ENCODE peak calls at places on chromosome 5, in seven cellular contexts. One of them, this sample, is unnamed.

GRCh38 chr5:52502591-52502990 is 285.1 kb upstream of the ITGA1 start:
- DNase-seq in endothelial cell: no peak
- DNase-seq in stimulated activated CD4-positive, alpha-beta T cell treated with anti-CD3 and anti-CD28 coated beads, TNF-alpha, amount 100 ng/mL, for 24 hours: no peak
- DNase-seq in B cell: no peak
- DNase-seq in LHCN-M2: no peak
- DNase-seq in stimulated activated CD8-positive, alpha-beta memory T cell treated with anti-CD3 and anti-CD28 coated beads, Interleukin-4, amount 100 ng/mL, for 24 hours: no peak
- DNase-seq in HTR-8/SVneo: no peak
- DNase-seq in this sample: no peak

GRCh38 chr5:141883184-141883947 is 5.2 kb upstream of the PCDH1 start:
- DNase-seq in HTR-8/SVneo: peak; percentile 32
- DNase-seq in stimulated activated CD8-positive, alpha-beta memory T cell treated with anti-CD3 and anti-CD28 coated beads, Interleukin-4, amount 100 ng/mL, for 24 hours: no peak
- DNase-seq in endothelial cell: peak; percentile 78
- DNase-seq in LHCN-M2: no peak
- DNase-seq in stimulated activated CD4-positive, alpha-beta T cell treated with anti-CD3 and anti-CD28 coated beads, TNF-alpha, amount 100 ng/mL, for 24 hours: no peak
- DNase-seq in B cell: peak; percentile 30
- DNase-seq in this sample: no peak

GRCh38 chr5:19314840-19315239 is 673.2 kb downstream of the CDH18 start:
- DNase-seq in LHCN-M2: no peak
- DNase-seq in HTR-8/SVneo: peak; percentile 53
- DNase-seq in stimulated activated CD4-positive, alpha-beta T cell treated with anti-CD3 and anti-CD28 coated beads, TNF-alpha, amount 100 ng/mL, for 24 hours: no peak
- DNase-seq in stimulated activated CD8-positive, alpha-beta memory T cell treated with anti-CD3 and anti-CD28 coated beads, Interleukin-4, amount 100 ng/mL, for 24 hours: no peak
- DNase-seq in endothelial cell: no peak
- DNase-seq in B cell: no peak
- DNase-seq in this sample: peak; percentile 72

GRCh38 chr5:140575309-140575708 is 10.7 kb downstream of the SLC35A4 start:
- DNase-seq in endothelial cell: peak; percentile 36
- DNase-seq in stimulated activated CD4-positive, alpha-beta T cell treated with anti-CD3 and anti-CD28 coated beads, TNF-alpha, amount 100 ng/mL, for 24 hours: no peak
- DNase-seq in stimulated activated CD8-positive, alpha-beta memory T cell treated with anti-CD3 and anti-CD28 coated beads, Interleukin-4, amount 100 ng/mL, for 24 hours: no peak
- DNase-seq in B cell: no peak
- DNase-seq in LHCN-M2: peak; percentile 55
- DNase-seq in HTR-8/SVneo: no peak
- DNase-seq in this sample: no peak

GRCh38 chr5:5159282-5160108 is 19.4 kb downstream of the ADAMTS16 start:
- DNase-seq in LHCN-M2: no peak
- DNase-seq in endothelial cell: no peak
- DNase-seq in B cell: no peak
- DNase-seq in HTR-8/SVneo: no peak
- DNase-seq in stimulated activated CD4-positive, alpha-beta T cell treated with anti-CD3 and anti-CD28 coated beads, TNF-alpha, amount 100 ng/mL, for 24 hours: no peak
- DNase-seq in stimulated activated CD8-positive, alpha-beta memory T cell treated with anti-CD3 and anti-CD28 coated beads, Interleukin-4, amount 100 ng/mL, for 24 hours: no peak
- DNase-seq in this sample: no peak

GRCh38 chr5:91469517-91470165 is 86.5 kb upstream of the ARRDC3 start:
- DNase-seq in LHCN-M2: peak; percentile 16
- DNase-seq in stimulated activated CD8-positive, alpha-beta memory T cell treated with anti-CD3 and anti-CD28 coated beads, Interleukin-4, amount 100 ng/mL, for 24 hours: no peak
- DNase-seq in HTR-8/SVneo: no peak
- DNase-seq in endothelial cell: no peak
- DNase-seq in stimulated activated CD4-positive, alpha-beta T cell treated with anti-CD3 and anti-CD28 coated beads, TNF-alpha, amount 100 ng/mL, for 24 hours: no peak
- DNase-seq in B cell: no peak
- DNase-seq in this sample: no peak

GRCh38 chr5:135851186-135851906 is 16.9 kb downstream of the SLC25A48 start:
- DNase-seq in HTR-8/SVneo: no peak
- DNase-seq in endothelial cell: no peak
- DNase-seq in stimulated activated CD8-positive, alpha-beta memory T cell treated with anti-CD3 and anti-CD28 coated beads, Interleukin-4, amount 100 ng/mL, for 24 hours: no peak
- DNase-seq in B cell: no peak
- DNase-seq in LHCN-M2: no peak
- DNase-seq in stimulated activated CD4-positive, alpha-beta T cell treated with anti-CD3 and anti-CD28 coated beads, TNF-alpha, amount 100 ng/mL, for 24 hours: no peak
- DNase-seq in this sample: no peak

GRCh38 chr5:177431317-177432142 is 5.1 kb downstream of the GRK6 start:
- DNase-seq in stimulated activated CD8-positive, alpha-beta memory T cell treated with anti-CD3 and anti-CD28 coated beads, Interleukin-4, amount 100 ng/mL, for 24 hours: peak; percentile 71
- DNase-seq in endothelial cell: no peak
- DNase-seq in stimulated activated CD4-positive, alpha-beta T cell treated with anti-CD3 and anti-CD28 coated beads, TNF-alpha, amount 100 ng/mL, for 24 hours: no peak
- DNase-seq in HTR-8/SVneo: no peak
- DNase-seq in LHCN-M2: no peak
- DNase-seq in B cell: peak; percentile 91
- DNase-seq in this sample: no peak

GRCh38 chr5:64773533-64773932 is 4.8 kb downstream of the CWC27 start:
- DNase-seq in B cell: no peak
- DNase-seq in stimulated activated CD8-positive, alpha-beta memory T cell treated with anti-CD3 and anti-CD28 coated beads, Interleukin-4, amount 100 ng/mL, for 24 hours: no peak
- DNase-seq in HTR-8/SVneo: no peak
- DNase-seq in stimulated activated CD4-positive, alpha-beta T cell treated with anti-CD3 and anti-CD28 coated beads, TNF-alpha, amount 100 ng/mL, for 24 hours: no peak
- DNase-seq in endothelial cell: no peak
- DNase-seq in LHCN-M2: no peak
- DNase-seq in this sample: no peak